ENCODE peak calls at places on chromosomes 12 and 14, in seven cellular contexts. N is fibroblast of mammary gland; M is NCI-H1694 treated with DMSO at 0.1 percent for 48 hours; F is heart right ventricle; S is stimulated activated CD8-positive, alpha-beta memory T cell treated with anti-CD3 and anti-CD28 coated beads, Interleukin-15, amount 100 ng/mL, for 48 hours; A is AG04449; C is NCI-H187. R is an unnamed sample.

GRCh38 chr12:123085730-123086487 is 65.0 kb downstream of the PITPNM2 start:
- DNase-seq in C (no peak), M (no peak), N (no peak), S (no peak), F (no peak), A (no peak), R (no peak)

GRCh38 chr12:95460105-95460504 is 13.8 kb upstream of the METAP2 start:
- DNase-seq in S (no peak), F (no peak), M (no peak), C (no peak), N (no peak), A (no peak), R (no peak)

GRCh38 chr12:92469837-92470236 is 233.0 kb upstream of the PLEKHG7 start:
- DNase-seq in F (peak; percentile 85), C (no peak), N (peak; percentile 25), S (no peak), M (no peak), A (no peak), R (no peak)

GRCh38 chr12:75208851-75209781 is 523 bp downstream of the KCNC2 start:
- DNase-seq in F (no peak), S (no peak), C (no peak), A (no peak), N (peak; percentile 21), M (no peak), R (no peak)

GRCh38 chr14:90656986-90657385 is 159.2 kb downstream of the TTC7B start:
- DNase-seq in S (no peak), A (no peak), C (no peak), F (no peak), N (no peak), M (no peak), R (no peak)

GRCh38 chr14:105765893-105766614 is 239.7 kb downstream of the TMEM121 start:
- DNase-seq in S (no peak), N (no peak), C (no peak), A (no peak), M (no peak), F (no peak), R (no peak)

GRCh38 chr14:55851301-55851700 is 266.9 kb upstream of the PELI2 start:
- DNase-seq in C (no peak), A (no peak), N (no peak), F (no peak), M (no peak), S (no peak), R (no peak)

GRCh38 chr12:132873724-132874123 is 13.7 kb downstream of the CHFR start:
- DNase-seq in M (no peak), S (peak; percentile 4), N (no peak), F (no peak), A (no peak), C (no peak), R (no peak)

GRCh38 chr14:20138520-20138919 is at the start of gene OR4N5:
- DNase-seq in A (no peak), N (no peak), M (no peak), S (no peak), F (no peak), C (no peak), R (no peak)

GRCh38 chr12:85568395-85569103 is 267.7 kb downstream of the RASSF9 start:
- DNase-seq in M (no peak), S (no peak), N (no peak), F (no peak), A (no peak), C (no peak), R (no peak)

GRCh38 chr14:77014004-77014604 is 14.4 kb downstream of the IRF2BPL start:
- DNase-seq in C (no peak), N (no peak), F (peak; percentile 80), A (no peak), S (no peak), M (no peak), R (peak; percentile 88)

GRCh38 chr14:55245657-55246268 is 25.5 kb upstream of the FBXO34 start:
- DNase-seq in S (no peak), N (peak; percentile 39), C (no peak), F (no peak), M (peak; percentile 25), A (no peak), R (no peak)

GRCh38 chr12:25397001-25397400 is 146.3 kb upstream of the KRAS start:
- DNase-seq in F (no peak), C (no peak), N (no peak), M (no peak), S (no peak), A (no peak), R (no peak)

GRCh38 chr12:100901266-100901665 is 106.7 kb downstream of the ANO4 start:
- DNase-seq in N (no peak), A (no peak), F (no peak), C (no peak), M (no peak), S (no peak), R (no peak)

R was measured in tibial artery.